ENCODE peak calls at places on chromosomes 3 and 15, in eight cellular contexts. One of them, this sample, is unnamed.

GRCh38 chr15:67397139-67397538 is 123.8 kb upstream of the C15orf61 start:
- DNase-seq in glutamatergic neuron: no peak
- DNase-seq in hypothalamus: no peak
- DNase-seq in cerebellum: no peak
- DNase-seq in NCI-H1694 treated with DMSO at 0.1 percent for 48 hours: no peak
- DNase-seq in cerebellar cortex: no peak
- DNase-seq in cerebellar nuclear complex: no peak
- DNase-seq in AG10803: no peak
- DNase-seq in this sample: no peak

GRCh38 chr3:18900994-18901393 is 247.3 kb upstream of the KCNH8 start:
- DNase-seq in NCI-H1694 treated with DMSO at 0.1 percent for 48 hours: no peak
- DNase-seq in glutamatergic neuron: no peak
- DNase-seq in cerebellar nuclear complex: no peak
- DNase-seq in hypothalamus: no peak
- DNase-seq in AG10803: no peak
- DNase-seq in cerebellum: no peak
- DNase-seq in cerebellar cortex: peak; percentile 24
- DNase-seq in this sample: no peak

GRCh38 chr3:50503504-50503903 is at the start of gene CACNA2D2:
- DNase-seq in cerebellar cortex: peak; percentile 76
- DNase-seq in cerebellum: peak; percentile 95
- DNase-seq in NCI-H1694 treated with DMSO at 0.1 percent for 48 hours: no peak
- DNase-seq in AG10803: no peak
- DNase-seq in hypothalamus: peak; percentile 71
- DNase-seq in glutamatergic neuron: peak; percentile 71
- DNase-seq in cerebellar nuclear complex: peak; percentile 11
- DNase-seq in this sample: no peak

GRCh38 chr3:23219117-23219516 is 16.0 kb downstream of the UBE2E2 start:
- DNase-seq in cerebellar nuclear complex: no peak
- DNase-seq in cerebellar cortex: no peak
- DNase-seq in NCI-H1694 treated with DMSO at 0.1 percent for 48 hours: no peak
- DNase-seq in cerebellum: no peak
- DNase-seq in AG10803: peak; percentile 47
- DNase-seq in hypothalamus: no peak
- DNase-seq in glutamatergic neuron: no peak
- DNase-seq in this sample: no peak

GRCh38 chr3:36674816-36675215 is 89.5 kb downstream of the DCLK3 start:
- DNase-seq in cerebellum: no peak
- DNase-seq in hypothalamus: no peak
- DNase-seq in AG10803: no peak
- DNase-seq in cerebellar cortex: no peak
- DNase-seq in glutamatergic neuron: no peak
- DNase-seq in NCI-H1694 treated with DMSO at 0.1 percent for 48 hours: no peak
- DNase-seq in cerebellar nuclear complex: no peak
- DNase-seq in this sample: no peak

GRCh38 chr15:45393851-45394250 is 15.5 kb upstream of the GATM start:
- DNase-seq in cerebellum: no peak
- DNase-seq in cerebellar cortex: no peak
- DNase-seq in hypothalamus: no peak
- DNase-seq in glutamatergic neuron: no peak
- DNase-seq in cerebellar nuclear complex: no peak
- DNase-seq in AG10803: no peak
- DNase-seq in NCI-H1694 treated with DMSO at 0.1 percent for 48 hours: peak; percentile 6
- DNase-seq in this sample: no peak

GRCh38 chr3:122974764-122975162 is 52.8 kb downstream of the SEMA5B start:
- DNase-seq in cerebellar nuclear complex: no peak
- DNase-seq in cerebellum: no peak
- DNase-seq in glutamatergic neuron: no peak
- DNase-seq in cerebellar cortex: no peak
- DNase-seq in hypothalamus: no peak
- DNase-seq in AG10803: no peak
- DNase-seq in NCI-H1694 treated with DMSO at 0.1 percent for 48 hours: no peak
- DNase-seq in this sample: no peak

GRCh38 chr15:68385240-68385561 is 46.8 kb downstream of the ITGA11 start:
- DNase-seq in AG10803: no peak
- DNase-seq in NCI-H1694 treated with DMSO at 0.1 percent for 48 hours: no peak
- DNase-seq in cerebellum: no peak
- DNase-seq in cerebellar nuclear complex: no peak
- DNase-seq in hypothalamus: no peak
- DNase-seq in cerebellar cortex: no peak
- DNase-seq in glutamatergic neuron: no peak
- DNase-seq in this sample: no peak

GRCh38 chr3:185477316-185477715 is 21.5 kb downstream of the TMEM41A start:
- DNase-seq in cerebellar cortex: no peak
- DNase-seq in cerebellar nuclear complex: no peak
- DNase-seq in glutamatergic neuron: no peak
- DNase-seq in cerebellum: no peak
- DNase-seq in hypothalamus: no peak
- DNase-seq in NCI-H1694 treated with DMSO at 0.1 percent for 48 hours: no peak
- DNase-seq in AG10803: no peak
- DNase-seq in this sample: no peak

GRCh38 chr3:71873093-71873611 is 88.2 kb upstream of the PROK2 start:
- DNase-seq in cerebellar cortex: no peak
- DNase-seq in NCI-H1694 treated with DMSO at 0.1 percent for 48 hours: no peak
- DNase-seq in hypothalamus: no peak
- DNase-seq in glutamatergic neuron: no peak
- DNase-seq in cerebellar nuclear complex: no peak
- DNase-seq in cerebellum: no peak
- DNase-seq in AG10803: peak; percentile 46
- DNase-seq in this sample: no peak

GRCh38 chr15:68734886-68735285 is 85.8 kb downstream of the ANP32A start:
- DNase-seq in cerebellum: no peak
- DNase-seq in cerebellar cortex: no peak
- DNase-seq in hypothalamus: no peak
- DNase-seq in glutamatergic neuron: no peak
- DNase-seq in NCI-H1694 treated with DMSO at 0.1 percent for 48 hours: no peak
- DNase-seq in AG10803: no peak
- DNase-seq in cerebellar nuclear complex: no peak
- DNase-seq in this sample: no peak

GRCh38 chr3:36077320-36077719 is 303.0 kb upstream of the STAC start:
- DNase-seq in cerebellum: no peak
- DNase-seq in AG10803: no peak
- DNase-seq in glutamatergic neuron: no peak
- DNase-seq in NCI-H1694 treated with DMSO at 0.1 percent for 48 hours: no peak
- DNase-seq in cerebellar nuclear complex: no peak
- DNase-seq in hypothalamus: no peak
- DNase-seq in cerebellar cortex: no peak
- DNase-seq in this sample: no peak

GRCh38 chr3:197151562-197151961 is 121.9 kb upstream of the MELTF start:
- DNase-seq in AG10803: peak; percentile 64
- DNase-seq in glutamatergic neuron: no peak
- DNase-seq in cerebellar cortex: peak; percentile 57
- DNase-seq in cerebellar nuclear complex: no peak
- DNase-seq in cerebellum: no peak
- DNase-seq in hypothalamus: no peak
- DNase-seq in NCI-H1694 treated with DMSO at 0.1 percent for 48 hours: no peak
- DNase-seq in this sample: peak; percentile 14

GRCh38 chr3:53938645-53939044 is 47.0 kb upstream of the SELENOK start:
- DNase-seq in NCI-H1694 treated with DMSO at 0.1 percent for 48 hours: peak; percentile 19
- DNase-seq in cerebellar nuclear complex: peak; percentile 1
- DNase-seq in glutamatergic neuron: peak; percentile 52
- DNase-seq in cerebellar cortex: peak; percentile 65
- DNase-seq in hypothalamus: no peak
- DNase-seq in AG10803: peak; percentile 49
- DNase-seq in cerebellum: peak; percentile 40
- DNase-seq in this sample: no peak

GRCh38 chr3:14774431-14774830 is 44.3 kb upstream of the FGD5 start:
- DNase-seq in cerebellar nuclear complex: no peak
- DNase-seq in NCI-H1694 treated with DMSO at 0.1 percent for 48 hours: no peak
- DNase-seq in cerebellar cortex: no peak
- DNase-seq in hypothalamus: no peak
- DNase-seq in glutamatergic neuron: no peak
- DNase-seq in cerebellum: no peak
- DNase-seq in AG10803: no peak
- DNase-seq in this sample: no peak

GRCh38 chr15:31590609-31591008 is 264.0 kb downstream of the KLF13 start:
- DNase-seq in NCI-H1694 treated with DMSO at 0.1 percent for 48 hours: no peak
- DNase-seq in glutamatergic neuron: no peak
- DNase-seq in hypothalamus: no peak
- DNase-seq in cerebellar nuclear complex: no peak
- DNase-seq in cerebellum: no peak
- DNase-seq in cerebellar cortex: no peak
- DNase-seq in AG10803: no peak
- DNase-seq in this sample: no peak

GRCh38 chr15:42921049-42921731 is 612 bp upstream of the TTBK2 start:
- DNase-seq in NCI-H1694 treated with DMSO at 0.1 percent for 48 hours: no peak
- DNase-seq in cerebellar nuclear complex: no peak
- DNase-seq in cerebellum: peak; percentile 11
- DNase-seq in AG10803: peak; percentile 17
- DNase-seq in cerebellar cortex: peak; percentile 55
- DNase-seq in hypothalamus: peak; percentile 73
- DNase-seq in glutamatergic neuron: no peak
- DNase-seq in this sample: no peak

GRCh38 chr3:185715091-185715490 is 109.8 kb downstream of the IGF2BP2 start:
- DNase-seq in glutamatergic neuron: no peak
- DNase-seq in cerebellar nuclear complex: no peak
- DNase-seq in AG10803: peak; percentile 86
- DNase-seq in hypothalamus: no peak
- DNase-seq in cerebellar cortex: no peak
- DNase-seq in cerebellum: no peak
- DNase-seq in NCI-H1694 treated with DMSO at 0.1 percent for 48 hours: no peak
- DNase-seq in this sample: no peak

GRCh38 chr3:52339612-52340011 is 23.5 kb downstream of the DNAH1 start:
- DNase-seq in AG10803: peak; percentile 87
- DNase-seq in cerebellar nuclear complex: peak; percentile 72
- DNase-seq in NCI-H1694 treated with DMSO at 0.1 percent for 48 hours: peak; percentile 40
- DNase-seq in glutamatergic neuron: no peak
- DNase-seq in cerebellar cortex: peak; percentile 91
- DNase-seq in hypothalamus: peak; percentile 6
- DNase-seq in cerebellum: peak; percentile 77
- DNase-seq in this sample: peak; percentile 31

GRCh38 chr3:187610926-187611545 is 59.2 kb downstream of the SST start:
- DNase-seq in NCI-H1694 treated with DMSO at 0.1 percent for 48 hours: no peak
- DNase-seq in cerebellar nuclear complex: no peak
- DNase-seq in cerebellar cortex: no peak
- DNase-seq in glutamatergic neuron: no peak
- DNase-seq in AG10803: peak; percentile 75
- DNase-seq in hypothalamus: no peak
- DNase-seq in cerebellum: no peak
- DNase-seq in this sample: peak; percentile 72

GRCh38 chr3:10371167-10371566 is 50.3 kb upstream of the SEC13 start:
- DNase-seq in AG10803: no peak
- DNase-seq in glutamatergic neuron: no peak
- DNase-seq in hypothalamus: no peak
- DNase-seq in cerebellar cortex: no peak
- DNase-seq in NCI-H1694 treated with DMSO at 0.1 percent for 48 hours: no peak
- DNase-seq in cerebellar nuclear complex: no peak
- DNase-seq in cerebellum: no peak
- DNase-seq in this sample: no peak

GRCh38 chr3:150127011-150127490 is 156.4 kb upstream of the PFN2 start:
- DNase-seq in NCI-H1694 treated with DMSO at 0.1 percent for 48 hours: no peak
- DNase-seq in glutamatergic neuron: no peak
- DNase-seq in cerebellar nuclear complex: no peak
- DNase-seq in cerebellum: no peak
- DNase-seq in cerebellar cortex: no peak
- DNase-seq in hypothalamus: no peak
- DNase-seq in AG10803: no peak
- DNase-seq in this sample: no peak

GRCh38 chr3:11195721-11196332 is 41.5 kb downstream of the HRH1 start:
- DNase-seq in cerebellar nuclear complex: no peak
- DNase-seq in glutamatergic neuron: no peak
- DNase-seq in cerebellum: no peak
- DNase-seq in NCI-H1694 treated with DMSO at 0.1 percent for 48 hours: no peak
- DNase-seq in cerebellar cortex: no peak
- DNase-seq in hypothalamus: no peak
- DNase-seq in AG10803: peak; percentile 61
- DNase-seq in this sample: no peak

GRCh38 chr15:67174864-67175573 is 79.4 kb downstream of the AAGAB start:
- DNase-seq in NCI-H1694 treated with DMSO at 0.1 percent for 48 hours: no peak
- DNase-seq in AG10803: no peak
- DNase-seq in cerebellar cortex: no peak
- DNase-seq in cerebellar nuclear complex: no peak
- DNase-seq in hypothalamus: no peak
- DNase-seq in cerebellum: no peak
- DNase-seq in glutamatergic neuron: no peak
- DNase-seq in this sample: no peak

GRCh38 chr3:112681822-112682325 is 40.9 kb upstream of the CCDC80 start:
- DNase-seq in AG10803: peak; percentile 71
- DNase-seq in cerebellar nuclear complex: no peak
- DNase-seq in hypothalamus: no peak
- DNase-seq in glutamatergic neuron: no peak
- DNase-seq in NCI-H1694 treated with DMSO at 0.1 percent for 48 hours: no peak
- DNase-seq in cerebellar cortex: no peak
- DNase-seq in cerebellum: no peak
- DNase-seq in this sample: no peak

GRCh38 chr3:40924559-40925058 is 274.7 kb upstream of the CTNNB1 start:
- DNase-seq in cerebellum: peak; percentile 47
- DNase-seq in hypothalamus: no peak
- DNase-seq in AG10803: no peak
- DNase-seq in cerebellar cortex: peak; percentile 64
- DNase-seq in glutamatergic neuron: no peak
- DNase-seq in NCI-H1694 treated with DMSO at 0.1 percent for 48 hours: no peak
- DNase-seq in cerebellar nuclear complex: no peak
- DNase-seq in this sample: no peak

GRCh38 chr15:31954364-31954763 is 76.0 kb upstream of the CHRNA7 start:
- DNase-seq in AG10803: no peak
- DNase-seq in cerebellar cortex: no peak
- DNase-seq in hypothalamus: no peak
- DNase-seq in cerebellum: no peak
- DNase-seq in glutamatergic neuron: no peak
- DNase-seq in NCI-H1694 treated with DMSO at 0.1 percent for 48 hours: no peak
- DNase-seq in cerebellar nuclear complex: no peak
- DNase-seq in this sample: no peak

GRCh38 chr15:75733761-75734651 is 21.4 kb upstream of the CSPG4 start:
- DNase-seq in NCI-H1694 treated with DMSO at 0.1 percent for 48 hours: no peak
- DNase-seq in cerebellar cortex: no peak
- DNase-seq in AG10803: no peak
- DNase-seq in hypothalamus: no peak
- DNase-seq in cerebellum: no peak
- DNase-seq in cerebellar nuclear complex: no peak
- DNase-seq in glutamatergic neuron: no peak
- DNase-seq in this sample: no peak

GRCh38 chr3:186643493-186643892 is 3.3 kb downstream of the FETUB start:
- DNase-seq in hypothalamus: no peak
- DNase-seq in NCI-H1694 treated with DMSO at 0.1 percent for 48 hours: no peak
- DNase-seq in cerebellum: no peak
- DNase-seq in cerebellar nuclear complex: no peak
- DNase-seq in AG10803: no peak
- DNase-seq in glutamatergic neuron: no peak
- DNase-seq in cerebellar cortex: no peak
- DNase-seq in this sample: no peak

This sample was measured in GM04503.